ENCODE peak calls at places on chromosome 13, in five cellular contexts. B is IMR-90, Z is heart left ventricle, P is adrenal gland, D is Peyer's patch. Y is an unnamed sample.

GRCh38 chr13:99086149-99086868 is 108.4 kb upstream of the DOCK9 start:
- DNase-seq in P (peak), Z (peak), D (peak), B (peak), Y (peak)

GRCh38 chr13:89514534-89515312 is 1832.8 kb upstream of the MIR17HG start:
- DNase-seq in Z (no peak), D (no peak), B (peak), P (peak), Y (no peak)

GRCh38 chr13:98207411-98207810 is 30.3 kb upstream of the RNF113B start:
- DNase-seq in P (no peak), Z (peak), B (peak), D (no peak), Y (no peak)

GRCh38 chr13:82848766-82849165 is 1033.5 kb downstream of the SLITRK1 start:
- DNase-seq in P (no peak), B (no peak), Z (no peak), D (no peak), Y (no peak)

GRCh38 chr13:53045110-53045509 is 16.5 kb downstream of the OLFM4 start:
- DNase-seq in D (peak), Z (peak), B (no peak), P (no peak), Y (no peak)

GRCh38 chr13:34256236-34256635 is 438.3 kb downstream of the RFC3 start:
- DNase-seq in B (no peak), P (no peak), Z (no peak), D (no peak), Y (no peak)

GRCh38 chr13:78228940-78229339 is 310.3 kb upstream of the EDNRB start:
- DNase-seq in D (no peak), B (no peak), P (no peak), Z (no peak), Y (no peak)

GRCh38 chr13:93767231-93767916 is 540.8 kb downstream of the GPC6 start:
- DNase-seq in B (peak), P (no peak), Z (no peak), D (no peak), Y (no peak)

GRCh38 chr13:97226013-97226412 is 3.9 kb downstream of the MBNL2 start:
- DNase-seq in D (no peak), P (no peak), Z (no peak), B (no peak), Y (no peak)

GRCh38 chr13:24135674-24136300 is 24.7 kb upstream of the SPATA13 start:
- DNase-seq in B (peak), P (no peak), D (no peak), Z (no peak), Y (no peak)

GRCh38 chr13:32415019-32415418 is 12.9 kb downstream of the N4BP2L1 start:
- DNase-seq in D (no peak), P (no peak), Z (no peak), B (no peak), Y (no peak)
- TF ChIP-seq CTCF in D (peak), P (peak), Z (no peak), B (peak), Y (no peak)

GRCh38 chr13:113401452-113402415 is 37.8 kb upstream of the GRTP1 start:
- DNase-seq in D (no peak), Z (peak), B (no peak), P (no peak), Y (no peak)

GRCh38 chr13:113399755-113400149 is 35.8 kb upstream of the GRTP1 start:
- DNase-seq in Z (peak), D (peak), P (no peak), B (no peak), Y (no peak)

GRCh38 chr13:113398963-113399754 is 35.2 kb upstream of the GRTP1 start:
- DNase-seq in Z (peak), D (peak), B (no peak), P (no peak), Y (peak)

GRCh38 chr13:113402471-113403254 is 38.7 kb upstream of the GRTP1 start:
- DNase-seq in Z (peak), P (no peak), D (no peak), B (no peak), Y (peak)

DNA sequence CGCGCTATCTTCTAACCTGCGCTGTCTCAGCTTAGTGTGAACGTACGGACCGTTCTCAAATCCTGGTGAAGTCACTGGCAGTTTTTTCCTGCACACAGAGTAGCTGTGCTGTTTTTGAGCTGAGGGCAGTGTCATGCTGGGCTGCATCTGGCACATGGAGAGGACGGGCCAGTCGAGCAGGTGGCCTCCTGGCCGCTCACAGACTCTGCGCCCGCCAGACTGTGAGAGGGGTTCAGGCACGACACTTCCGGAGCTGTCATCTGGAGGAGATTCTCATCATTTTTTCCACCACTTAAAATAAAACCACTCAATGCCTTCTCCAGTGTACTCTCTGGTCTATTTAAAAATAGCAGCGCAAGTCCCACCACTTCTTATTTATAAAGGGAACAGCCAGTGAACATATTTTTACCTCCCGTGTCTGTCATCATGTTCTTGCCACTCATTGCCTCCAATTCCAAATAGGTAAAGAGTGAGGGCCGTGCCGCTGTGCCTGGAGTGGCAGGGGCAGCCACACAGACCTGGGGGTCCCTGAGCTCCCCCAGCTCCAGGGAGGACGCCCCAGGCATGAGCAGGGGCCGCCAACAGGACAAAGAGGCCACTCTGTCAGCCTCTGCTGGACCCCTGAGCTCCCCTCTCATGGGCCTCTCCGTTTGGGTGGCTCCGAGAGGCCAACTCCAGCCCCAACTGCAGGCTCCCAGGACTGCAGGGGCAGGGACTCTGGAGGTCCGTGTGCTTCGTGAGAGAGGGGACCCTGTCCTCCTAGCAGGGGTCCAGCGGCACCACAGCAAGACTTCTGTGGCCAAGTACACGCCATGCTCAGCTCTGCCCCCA is 36.9 kb upstream of the GRTP1 start:
- DNase-seq in B (no peak), D (no peak), P (no peak), Z (peak), Y (peak)
- TF ChIP-seq POLR2A in B (no peak), D (no peak), P (no peak), Z (peak), Y (no peak)

DNA sequence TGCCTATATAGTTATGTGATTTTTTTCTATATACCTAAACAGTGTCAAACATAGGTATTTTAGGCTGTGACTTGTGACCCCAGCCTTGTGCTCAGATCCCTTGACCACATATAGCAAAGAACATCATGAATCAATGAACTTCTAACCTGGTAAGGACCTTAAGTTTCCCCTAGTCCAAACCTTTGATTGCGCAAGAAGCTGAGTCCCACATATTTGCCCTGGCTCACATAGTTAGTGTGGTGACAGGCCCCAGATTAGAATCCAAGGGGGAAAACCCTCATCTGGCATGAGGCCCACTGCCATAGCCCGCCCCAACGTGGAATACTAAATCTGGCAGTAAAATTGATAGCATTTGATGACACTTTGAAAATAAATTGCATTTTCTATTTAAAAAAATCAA is 171.8 kb downstream of the MZT1 start:
- DNase-seq in Z (no peak), B (no peak), D (no peak), P (no peak), Y (no peak)
- TF ChIP-seq CTCF in Z (no peak), B (no peak), D (no peak), P (no peak), Y (no peak)

DNA sequence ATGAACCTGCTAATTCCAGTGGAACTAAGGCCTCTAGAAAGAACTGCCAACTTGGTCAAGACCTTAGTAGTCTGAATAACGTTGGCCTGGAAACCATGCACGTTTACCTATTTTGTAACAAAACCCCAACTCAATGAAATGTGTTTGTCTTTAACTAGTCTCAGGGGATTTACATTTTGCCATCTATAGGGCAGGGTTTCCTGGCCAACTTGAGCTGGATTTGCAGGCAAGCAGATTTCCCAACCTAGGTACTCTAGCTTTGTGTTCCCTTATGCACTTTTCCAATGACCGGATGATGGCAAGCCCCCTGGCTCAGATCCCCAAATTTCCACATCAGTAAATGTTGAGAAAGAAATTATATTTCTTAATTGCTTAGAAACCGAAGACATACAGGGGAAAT is 114.5 kb downstream of the IRS2 start:
- DNase-seq in P (no peak), D (no peak), B (no peak), Z (no peak), Y (no peak)
- TF ChIP-seq POLR2A in P (no peak), D (no peak), B (no peak), Z (no peak), Y (no peak)

GRCh38 chr13:44868397-44868796 is 120.9 kb downstream of the NUFIP1 start:
- DNase-seq in B (no peak), Z (no peak), D (no peak), P (no peak), Y (no peak)
- TF ChIP-seq CTCF in B (no peak), Z (no peak), D (no peak), P (no peak), Y (no peak)

DNA sequence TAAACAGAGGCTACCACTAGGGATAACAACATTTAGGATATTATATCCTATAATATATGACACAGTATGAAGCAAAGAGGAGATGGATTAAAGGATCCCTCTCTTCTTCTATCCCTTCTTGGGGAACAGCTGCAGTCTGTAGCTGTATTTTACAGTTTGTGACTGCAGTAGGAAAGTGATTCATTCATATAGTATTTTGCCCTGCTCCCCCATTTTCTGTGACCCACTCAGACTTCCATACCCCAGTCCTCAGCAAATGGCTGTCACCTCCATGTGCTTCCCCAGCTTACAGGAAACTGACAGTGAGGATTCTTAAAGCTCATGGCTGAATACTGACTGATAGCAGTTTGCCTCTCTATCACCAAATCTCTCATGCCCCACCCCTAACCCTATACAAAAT is 27.5 kb downstream of the MICU2 start:
- DNase-seq in Z (no peak), P (no peak), D (no peak), B (peak), Y (no peak)
- TF ChIP-seq POLR2A in Z (no peak), P (no peak), D (no peak), B (no peak), Y (no peak)

GRCh38 chr13:21297914-21298831 is 121.7 kb downstream of the MRPL57 start:
- DNase-seq in D (peak), B (peak), P (peak), Z (peak), Y (peak)

GRCh38 chr13:21297452-21297851 is 121.0 kb downstream of the MRPL57 start:
- DNase-seq in D (no peak), P (no peak), Z (no peak), B (no peak), Y (no peak)
- TF ChIP-seq CTCF in D (no peak), P (no peak), Z (no peak), B (no peak), Y (no peak)

GRCh38 chr13:50123862-50124535 is 108.8 kb downstream of the KCNRG start:
- DNase-seq in P (peak), Z (peak), D (peak), B (peak), Y (peak)
- TF ChIP-seq POLR2A in P (peak), Z (peak), D (peak), B (peak), Y (no peak)

GRCh38 chr13:95002968-95003813 is 290.8 kb upstream of the SOX21 start:
- DNase-seq in D (no peak), B (no peak), P (no peak), Z (no peak), Y (no peak)
- TF ChIP-seq CTCF in D (no peak), B (no peak), P (no peak), Z (no peak), Y (no peak)

DNA sequence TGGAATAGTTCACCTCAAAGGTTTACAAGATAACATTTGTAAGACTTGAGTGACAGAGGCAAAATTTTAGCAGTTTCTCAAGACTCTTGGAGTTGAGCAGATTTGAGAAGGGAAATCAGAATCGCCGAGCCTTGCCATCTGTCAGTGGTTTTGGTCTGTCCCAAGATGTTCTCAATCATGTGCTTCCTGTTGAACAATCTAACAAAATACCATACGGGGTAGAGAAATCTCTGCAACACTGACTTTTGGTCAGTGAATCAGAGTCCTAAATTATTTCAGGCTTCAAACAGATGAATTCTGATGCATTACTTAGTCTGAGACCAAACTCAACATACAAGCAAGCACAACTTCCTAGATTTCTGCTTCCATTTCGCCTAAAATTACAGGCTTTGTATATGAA is 3.8 kb downstream of the KCTD12 start:
- DNase-seq in B (no peak), P (no peak), D (peak), Z (no peak), Y (peak)
- TF ChIP-seq POLR2A in B (no peak), P (no peak), D (no peak), Z (peak), Y (no peak)

Y was measured in lower leg skin.